ENCODE peak calls at places on chromosomes 3 and 15, in ten cellular contexts. Z is IMR-90, X is epithelial cell of esophagus, C is HFF-Myc, N is GM12865, T is lung, E is spleen, I is AG10803, Y is cardiac fibroblast, U is lower leg skin. G is an unnamed sample.

GRCh38 chr3:12405432-12406272 is 78.6 kb upstream of the TSEN2 start:
- DNase-seq in Z (peak), X (peak), C (no peak), N (no peak), T (peak), E (peak), I (no peak), Y (peak), U (peak), G (peak)

GRCh38 chr3:114439279-114439678 is 145.5 kb downstream of the TIGIT start:
- DNase-seq in Z (peak), X (no peak), C (no peak), N (no peak), T (no peak), E (no peak), I (no peak), Y (no peak), U (no peak), G (no peak)

GRCh38 chr3:119530418-119530817 is 29.0 kb downstream of the CD80 start:
- DNase-seq in Z (no peak), X (no peak), C (no peak), N (no peak), T (no peak), E (no peak), I (no peak), Y (no peak), U (no peak), G (no peak)

GRCh38 chr3:13655074-13655913 is 106.4 kb downstream of the FBLN2 start:
- DNase-seq in Z (peak), X (peak), C (no peak), N (no peak), T (no peak), E (peak), I (peak), Y (peak), U (no peak), G (no peak)

GRCh38 chr15:44101944-44102343 is 93.1 kb downstream of the FRMD5 start:
- DNase-seq in Z (peak), X (peak), C (no peak), N (no peak), T (no peak), E (no peak), I (peak), Y (peak), U (no peak), G (peak)

GRCh38 chr3:84893211-84893610 is 65.6 kb upstream of the CADM2 start:
- DNase-seq in Z (no peak), X (no peak), C (no peak), N (no peak), T (no peak), E (no peak), I (no peak), Y (no peak), U (no peak), G (no peak)

GRCh38 chr3:187242900-187243299 is 45.6 kb downstream of the RTP1 start:
- DNase-seq in Z (no peak), X (no peak), C (no peak), N (peak), T (no peak), E (no peak), I (no peak), Y (no peak), U (no peak), G (no peak)

GRCh38 chr15:78906310-78906608 is 33.6 kb downstream of the MORF4L1 start:
- DNase-seq in Z (peak), X (peak), C (no peak), N (no peak), T (peak), E (no peak), I (peak), Y (peak), U (peak), G (peak)

GRCh38 chr3:13878711-13879101 is 1.2 kb downstream of the WNT7A start:
- DNase-seq in Z (no peak), X (peak), C (no peak), N (no peak), T (no peak), E (no peak), I (no peak), Y (no peak), U (no peak), G (no peak)

GRCh38 chr3:186882881-186883685 is 40.6 kb downstream of the ADIPOQ start:
- DNase-seq in Z (peak), X (peak), C (peak), N (no peak), T (no peak), E (no peak), I (peak), Y (peak), U (no peak), G (peak)

GRCh38 chr3:26703519-26703918 is 80.9 kb downstream of the LRRC3B start:
- DNase-seq in Z (no peak), X (no peak), C (no peak), N (no peak), T (no peak), E (no peak), I (no peak), Y (no peak), U (no peak), G (no peak)

GRCh38 chr15:60585743-60586708 is 107.1 kb upstream of the ICE2 start:
- DNase-seq in Z (peak), X (peak), C (peak), N (peak), T (peak), E (no peak), I (peak), Y (peak), U (no peak), G (peak)

GRCh38 chr3:121958801-121959200 is 63.2 kb downstream of the ILDR1 start:
- DNase-seq in Z (no peak), X (no peak), C (no peak), N (no peak), T (no peak), E (no peak), I (no peak), Y (no peak), U (no peak), G (no peak)

GRCh38 chr3:106117490-106117858 is 248.7 kb upstream of the CBLB start:
- DNase-seq in Z (no peak), X (peak), C (no peak), N (no peak), T (no peak), E (no peak), I (no peak), Y (no peak), U (no peak), G (no peak)

GRCh38 chr3:197456271-197457091 is 99.3 kb downstream of the BDH1 start:
- DNase-seq in Z (peak), X (peak), C (peak), N (peak), T (peak), E (peak), I (peak), Y (peak), U (peak), G (peak)

GRCh38 chr15:39735120-39735717 is 47.4 kb downstream of the FSIP1 start:
- DNase-seq in Z (peak), X (peak), C (no peak), N (no peak), T (no peak), E (no peak), I (no peak), Y (no peak), U (no peak), G (no peak)

GRCh38 chr3:113269661-113270060 is 58.3 kb downstream of the BOC start:
- DNase-seq in Z (no peak), X (no peak), C (no peak), N (no peak), T (no peak), E (no peak), I (no peak), Y (no peak), U (no peak), G (no peak)

GRCh38 chr15:48642795-48643194 is 2.7 kb downstream of the FBN1 start:
- DNase-seq in Z (no peak), X (no peak), C (no peak), N (peak), T (no peak), E (no peak), I (peak), Y (peak), U (no peak), G (no peak)

GRCh38 chr15:48644827-48645557 is 517 bp downstream of the FBN1 start:
- DNase-seq in Z (peak), X (peak), C (no peak), N (peak), T (no peak), E (peak), I (no peak), Y (peak), U (peak), G (peak)

GRCh38 chr15:48643236-48643635 is 2.3 kb downstream of the FBN1 start:
- DNase-seq in Z (no peak), X (peak), C (no peak), N (no peak), T (no peak), E (no peak), I (no peak), Y (peak), U (no peak), G (peak)

GRCh38 chr15:48644498-48644826 is 1.0 kb downstream of the FBN1 start:
- DNase-seq in Z (peak), X (peak), C (no peak), N (no peak), T (no peak), E (no peak), I (no peak), Y (peak), U (no peak), G (peak)

GRCh38 chr15:48643776-48644497 is 1.6 kb downstream of the FBN1 start:
- DNase-seq in Z (no peak), X (no peak), C (no peak), N (no peak), T (no peak), E (no peak), I (no peak), Y (peak), U (no peak), G (peak)
- H3K4me3 ChIP-seq in Z (peak), X (no peak), C (peak), N (peak), T (peak), E (peak), I (peak), Y (peak), U (peak), G (peak)

GRCh38 chr15:31605467-31605931 is 278.9 kb downstream of the KLF13 start:
- DNase-seq in Z (peak), X (peak), C (no peak), N (no peak), T (no peak), E (no peak), I (peak), Y (peak), U (no peak), G (peak)
- TF ChIP-seq CTCF in Z (peak), X (no peak), C (peak), N (no peak), T (no peak), E (no peak), I (no peak), Y (peak), U (no peak), G (no peak)

GRCh38 chr15:89743594-89743993 is 7.5 kb downstream of the MESP1 start:
- DNase-seq in Z (no peak), X (peak), C (no peak), N (no peak), T (no peak), E (no peak), I (no peak), Y (no peak), U (no peak), G (no peak)

GRCh38 chr15:89735773-89736172 is 15.3 kb downstream of the MESP1 start:
- DNase-seq in Z (no peak), X (no peak), C (no peak), N (no peak), T (no peak), E (no peak), I (no peak), Y (no peak), U (peak), G (no peak)

GRCh38 chr15:89743011-89743410 is 8.0 kb downstream of the MESP1 start:
- DNase-seq in Z (no peak), X (no peak), C (no peak), N (no peak), T (no peak), E (no peak), I (no peak), Y (no peak), U (no peak), G (no peak)

GRCh38 chr15:89745131-89745530 is 5.9 kb downstream of the MESP1 start:
- DNase-seq in Z (no peak), X (no peak), C (no peak), N (no peak), T (no peak), E (no peak), I (no peak), Y (no peak), U (no peak), G (no peak)

DNA sequence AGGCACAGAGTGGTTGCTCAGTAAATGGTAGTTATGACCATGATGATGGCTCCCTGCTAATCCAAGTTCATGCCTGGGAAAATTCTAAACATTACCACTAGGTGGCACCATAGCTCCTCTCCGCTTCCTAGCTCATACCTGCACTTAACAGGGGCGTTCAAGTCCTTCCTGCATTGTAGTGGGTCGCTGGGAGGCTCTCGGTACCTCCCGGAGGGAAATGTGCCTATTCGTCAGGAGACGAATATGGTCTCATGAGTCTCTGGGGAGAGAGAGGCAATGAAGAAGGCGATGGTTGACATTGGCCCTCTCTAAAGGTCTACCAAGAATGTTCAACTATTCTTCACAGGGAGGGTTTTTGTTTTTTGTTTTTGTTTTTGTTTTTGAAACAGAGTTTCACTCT is 10.9 kb downstream of the MESP1 start:
- DNase-seq in Z (peak), X (peak), C (peak), N (peak), T (peak), E (no peak), I (peak), Y (peak), U (no peak), G (peak)
- H3K4me3 ChIP-seq in Z (no peak), X (no peak), C (no peak), N (peak), T (no peak), E (no peak), I (no peak), Y (no peak), U (no peak), G (no peak)

GRCh38 chr3:38039899-38040261 is 872 bp downstream of the DLEC1 start:
- DNase-seq in Z (peak), X (peak), C (no peak), N (peak), T (peak), E (peak), I (peak), Y (peak), U (peak), G (peak)
- TF ChIP-seq CTCF in Z (peak), X (peak), C (peak), N (peak), T (peak), E (peak), I (peak), Y (peak), U (no peak), G (peak)

DNA sequence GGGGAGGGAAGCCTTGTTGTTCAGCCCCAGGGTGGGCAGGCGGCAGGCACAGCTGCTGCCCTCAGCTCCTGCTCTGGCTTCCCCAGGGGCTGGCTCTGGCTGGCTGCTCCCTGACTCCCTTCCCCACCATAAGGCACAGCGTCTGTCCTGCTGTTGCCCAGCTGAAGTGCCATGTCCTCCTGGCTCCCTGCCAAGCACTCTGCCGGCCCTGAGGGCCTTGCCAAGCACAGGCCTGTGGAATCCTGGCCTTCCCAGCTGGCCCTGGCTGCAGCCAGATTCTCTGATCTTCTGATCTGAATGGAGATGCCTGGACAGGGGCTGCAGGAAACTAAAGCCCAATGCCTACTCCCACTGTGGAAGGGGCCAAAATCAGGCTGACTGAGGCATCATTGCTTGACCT is 1.1 kb downstream of the IQCF6 start:
- DNase-seq in Z (no peak), X (no peak), C (no peak), N (no peak), T (peak), E (no peak), I (no peak), Y (no peak), U (no peak), G (no peak)
- H3K4me3 ChIP-seq in Z (no peak), X (no peak), C (no peak), N (no peak), T (no peak), E (no peak), I (no peak), Y (no peak), U (no peak), G (no peak)

GRCh38 chr15:101019351-101019750 is 100.2 kb downstream of the LRRK1 start:
- DNase-seq in Z (no peak), X (no peak), C (no peak), N (no peak), T (no peak), E (no peak), I (no peak), Y (no peak), U (peak), G (no peak)

GRCh38 chr15:101022306-101022705 is 103.1 kb downstream of the LRRK1 start:
- DNase-seq in Z (no peak), X (no peak), C (no peak), N (no peak), T (peak), E (peak), I (no peak), Y (no peak), U (peak), G (no peak)

GRCh38 chr15:101020451-101020850 is 101.3 kb downstream of the LRRK1 start:
- DNase-seq in Z (no peak), X (no peak), C (no peak), N (no peak), T (peak), E (no peak), I (no peak), Y (no peak), U (peak), G (no peak)

GRCh38 chr15:101022876-101023275 is 103.7 kb downstream of the LRRK1 start:
- DNase-seq in Z (no peak), X (no peak), C (no peak), N (no peak), T (peak), E (no peak), I (no peak), Y (no peak), U (peak), G (no peak)

GRCh38 chr15:101020945-101021344 is 101.8 kb downstream of the LRRK1 start:
- DNase-seq in Z (no peak), X (no peak), C (no peak), N (no peak), T (peak), E (peak), I (no peak), Y (no peak), U (peak), G (no peak)
- TF ChIP-seq CTCF in Z (no peak), X (no peak), C (no peak), N (no peak), T (no peak), E (no peak), I (no peak), Y (no peak), U (no peak), G (no peak)

DNA sequence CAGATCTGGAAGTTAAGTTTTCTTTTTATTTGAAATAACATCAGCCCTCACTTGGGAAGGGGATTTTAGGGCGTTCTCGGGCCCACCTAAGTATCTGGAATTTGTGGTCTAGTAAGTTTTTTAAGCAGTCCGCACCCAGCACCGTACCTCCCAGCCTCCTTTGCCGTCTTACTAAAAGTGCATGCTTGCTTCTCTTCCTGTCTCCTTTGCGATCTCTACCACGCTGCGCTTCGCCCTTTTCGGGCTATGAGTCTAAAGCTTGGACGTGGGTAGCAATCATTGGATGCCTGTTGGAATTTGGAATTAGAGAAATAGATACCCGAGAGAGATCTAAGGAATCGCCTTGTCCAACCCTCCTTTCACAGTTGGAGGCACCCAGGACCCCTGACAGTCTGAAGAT is 1.1 kb downstream of the THSD4 start:
- DNase-seq in Z (peak), X (no peak), C (no peak), N (no peak), T (no peak), E (no peak), I (no peak), Y (no peak), U (no peak), G (peak)
- H3K4me3 ChIP-seq in Z (peak), X (peak), C (peak), N (no peak), T (peak), E (peak), I (peak), Y (peak), U (peak), G (peak)

GRCh38 chr3:41574900-41575299 is 375.6 kb downstream of the CTNNB1 start:
- DNase-seq in Z (no peak), X (no peak), C (no peak), N (peak), T (no peak), E (no peak), I (no peak), Y (peak), U (no peak), G (no peak)
- TF ChIP-seq CTCF in Z (no peak), X (peak), C (no peak), N (no peak), T (no peak), E (no peak), I (no peak), Y (no peak), U (no peak), G (no peak)

DNA sequence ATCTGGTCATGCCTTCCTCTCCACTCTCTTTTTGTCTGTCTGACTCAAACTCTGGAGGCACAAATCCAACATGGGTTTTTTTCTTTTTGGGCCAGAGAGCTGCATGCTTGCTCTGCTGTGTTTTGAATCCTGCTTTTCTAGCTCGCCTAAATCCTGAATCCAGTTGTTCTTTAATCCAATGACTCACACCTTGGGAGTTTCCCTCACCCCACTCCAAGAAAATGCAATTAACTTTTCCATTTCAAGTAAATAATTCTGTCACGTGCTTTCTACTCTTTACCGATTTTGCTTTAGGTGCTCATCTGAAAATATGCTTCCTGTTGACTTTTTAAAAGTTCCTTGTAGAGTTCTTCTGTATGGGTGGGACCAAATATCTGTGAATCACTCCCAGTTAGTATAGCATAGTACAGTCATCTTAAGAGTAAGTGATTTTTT is 47.6 kb downstream of the SLMAP start:
- DNase-seq in Z (peak), X (peak), C (peak), N (no peak), T (peak), E (no peak), I (peak), Y (peak), U (no peak), G (peak)
- H3K4me3 ChIP-seq in Z (no peak), X (no peak), C (no peak), N (no peak), T (no peak), E (no peak), I (no peak), Y (peak), U (no peak), G (peak)

G was measured in fibroblast of the aortic adventitia.